ENCODE peak calls at places on chromosomes 1 and 21, in nine cellular contexts. One of them, this sample, is unnamed.

GRCh38 chr21:44377922-44378645 is 24.7 kb downstream of the TRPM2 start:
- DNase-seq in psoas muscle: peak; percentile 35
- DNase-seq in OCI-LY7: no peak
- DNase-seq in mucosa of descending colon: no peak
- DNase-seq in CD14-positive monocyte: no peak
- DNase-seq in endodermal cell: peak; percentile 39
- DNase-seq in Calu3: no peak
- DNase-seq in left ventricle myocardium inferior: no peak
- DNase-seq in transverse colon: no peak
- DNase-seq in this sample: no peak

GRCh38 chr1:181104790-181105133 is 16.3 kb downstream of the IER5 start:
- DNase-seq in psoas muscle: peak; percentile 72
- DNase-seq in OCI-LY7: peak; percentile 51
- DNase-seq in mucosa of descending colon: no peak
- DNase-seq in CD14-positive monocyte: peak; percentile 63
- DNase-seq in endodermal cell: peak; percentile 89
- DNase-seq in Calu3: peak; percentile 55
- DNase-seq in left ventricle myocardium inferior: no peak
- DNase-seq in transverse colon: peak; percentile 37
- DNase-seq in this sample: no peak

GRCh38 chr1:156106624-156107488 is 7.7 kb upstream of the LMNA start:
- DNase-seq in psoas muscle: no peak
- DNase-seq in OCI-LY7: no peak
- DNase-seq in mucosa of descending colon: no peak
- DNase-seq in CD14-positive monocyte: no peak
- DNase-seq in endodermal cell: peak; percentile 95
- DNase-seq in Calu3: no peak
- DNase-seq in left ventricle myocardium inferior: no peak
- DNase-seq in transverse colon: no peak
- DNase-seq in this sample: no peak

GRCh38 chr1:26225033-26225831 is 8.8 kb upstream of the CEP85 start:
- DNase-seq in psoas muscle: peak; percentile 85
- DNase-seq in OCI-LY7: no peak
- DNase-seq in mucosa of descending colon: peak; percentile 82
- DNase-seq in CD14-positive monocyte: peak; percentile 61
- DNase-seq in endodermal cell: peak; percentile 98
- DNase-seq in Calu3: peak; percentile 55
- DNase-seq in left ventricle myocardium inferior: peak; percentile 73
- DNase-seq in transverse colon: peak; percentile 78
- DNase-seq in this sample: no peak

GRCh38 chr1:210257698-210258395 is 25.3 kb downstream of the SERTAD4 start:
- DNase-seq in psoas muscle: no peak
- DNase-seq in OCI-LY7: no peak
- DNase-seq in mucosa of descending colon: no peak
- DNase-seq in CD14-positive monocyte: no peak
- DNase-seq in endodermal cell: no peak
- DNase-seq in Calu3: no peak
- DNase-seq in left ventricle myocardium inferior: no peak
- DNase-seq in transverse colon: no peak
- DNase-seq in this sample: no peak

GRCh38 chr1:244836598-244836997 is 1.1 kb downstream of the COX20 start:
- DNase-seq in psoas muscle: no peak
- DNase-seq in OCI-LY7: no peak
- DNase-seq in mucosa of descending colon: no peak
- DNase-seq in CD14-positive monocyte: no peak
- DNase-seq in endodermal cell: no peak
- DNase-seq in Calu3: no peak
- DNase-seq in left ventricle myocardium inferior: no peak
- DNase-seq in transverse colon: no peak
- DNase-seq in this sample: no peak

GRCh38 chr1:108704501-108704900 is 8.2 kb upstream of the FNDC7 start:
- DNase-seq in psoas muscle: no peak
- DNase-seq in OCI-LY7: no peak
- DNase-seq in mucosa of descending colon: no peak
- DNase-seq in CD14-positive monocyte: no peak
- DNase-seq in endodermal cell: no peak
- DNase-seq in Calu3: peak; percentile 15
- DNase-seq in left ventricle myocardium inferior: no peak
- DNase-seq in transverse colon: no peak
- DNase-seq in this sample: peak; percentile 48

GRCh38 chr1:111275079-111275478 is 15.6 kb upstream of the CHIA start:
- DNase-seq in psoas muscle: peak; percentile 75
- DNase-seq in OCI-LY7: no peak
- DNase-seq in mucosa of descending colon: peak; percentile 54
- DNase-seq in CD14-positive monocyte: no peak
- DNase-seq in endodermal cell: no peak
- DNase-seq in Calu3: no peak
- DNase-seq in left ventricle myocardium inferior: peak; percentile 71
- DNase-seq in transverse colon: peak; percentile 9
- DNase-seq in this sample: peak; percentile 77

GRCh38 chr1:111729271-111729921 is 9.8 kb downstream of the INKA2 start:
- DNase-seq in psoas muscle: peak; percentile 76
- DNase-seq in OCI-LY7: no peak
- DNase-seq in mucosa of descending colon: no peak
- DNase-seq in CD14-positive monocyte: no peak
- DNase-seq in endodermal cell: no peak
- DNase-seq in Calu3: no peak
- DNase-seq in left ventricle myocardium inferior: peak; percentile 70
- DNase-seq in transverse colon: no peak
- DNase-seq in this sample: no peak

GRCh38 chr1:160332516-160332915 is 10.5 kb downstream of the COPA start:
- DNase-seq in psoas muscle: no peak
- DNase-seq in OCI-LY7: no peak
- DNase-seq in mucosa of descending colon: no peak
- DNase-seq in CD14-positive monocyte: no peak
- DNase-seq in endodermal cell: no peak
- DNase-seq in Calu3: no peak
- DNase-seq in left ventricle myocardium inferior: no peak
- DNase-seq in transverse colon: no peak
- DNase-seq in this sample: no peak

GRCh38 chr1:147494998-147495580 is 46.2 kb upstream of the BCL9 start:
- DNase-seq in psoas muscle: peak; percentile 78
- DNase-seq in OCI-LY7: peak; percentile 85
- DNase-seq in mucosa of descending colon: no peak
- DNase-seq in CD14-positive monocyte: peak; percentile 47
- DNase-seq in endodermal cell: peak; percentile 88
- DNase-seq in Calu3: peak; percentile 78
- DNase-seq in left ventricle myocardium inferior: peak; percentile 56
- DNase-seq in transverse colon: peak; percentile 69
- DNase-seq in this sample: no peak

GRCh38 chr1:147496044-147496443 is 45.3 kb upstream of the BCL9 start:
- DNase-seq in psoas muscle: no peak
- DNase-seq in OCI-LY7: no peak
- DNase-seq in mucosa of descending colon: no peak
- DNase-seq in CD14-positive monocyte: no peak
- DNase-seq in endodermal cell: no peak
- DNase-seq in Calu3: no peak
- DNase-seq in left ventricle myocardium inferior: no peak
- DNase-seq in transverse colon: no peak
- DNase-seq in this sample: no peak

GRCh38 chr1:147497826-147498225 is 43.5 kb upstream of the BCL9 start:
- DNase-seq in psoas muscle: no peak
- DNase-seq in OCI-LY7: peak; percentile 8
- DNase-seq in mucosa of descending colon: no peak
- DNase-seq in CD14-positive monocyte: no peak
- DNase-seq in endodermal cell: no peak
- DNase-seq in Calu3: no peak
- DNase-seq in left ventricle myocardium inferior: no peak
- DNase-seq in transverse colon: no peak
- DNase-seq in this sample: no peak

GRCh38 chr1:147493349-147493748 is 48.0 kb upstream of the BCL9 start:
- DNase-seq in psoas muscle: no peak
- DNase-seq in OCI-LY7: no peak
- DNase-seq in mucosa of descending colon: no peak
- DNase-seq in CD14-positive monocyte: no peak
- DNase-seq in endodermal cell: no peak
- DNase-seq in Calu3: no peak
- DNase-seq in left ventricle myocardium inferior: no peak
- DNase-seq in transverse colon: no peak
- DNase-seq in this sample: no peak

DNA sequence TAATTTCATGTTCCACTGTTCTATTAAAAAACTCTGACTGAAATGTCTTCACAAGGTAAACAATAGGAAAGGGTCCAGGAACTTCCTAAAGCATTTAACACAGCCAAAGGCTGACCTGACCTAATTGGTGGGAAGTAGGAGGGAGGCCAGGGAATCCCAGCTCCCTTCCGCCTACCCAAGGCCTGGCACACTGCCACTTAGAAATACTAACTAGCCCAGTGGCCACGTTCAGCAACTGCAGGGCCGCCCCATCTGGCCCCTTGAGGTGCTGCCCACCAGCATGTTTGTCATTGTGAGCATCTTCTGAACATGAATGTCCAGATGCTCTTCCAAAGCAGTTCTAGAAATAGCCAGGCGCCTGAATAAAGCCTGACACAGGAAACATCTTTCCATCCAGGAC is 44.7 kb upstream of the BCL9 start:
- DNase-seq in psoas muscle: peak; percentile 56
- DNase-seq in OCI-LY7: peak; percentile 8
- DNase-seq in mucosa of descending colon: no peak
- DNase-seq in CD14-positive monocyte: no peak
- DNase-seq in endodermal cell: peak; percentile 70
- DNase-seq in Calu3: peak; percentile 62
- DNase-seq in left ventricle myocardium inferior: peak; percentile 33
- DNase-seq in transverse colon: peak; percentile 11
- DNase-seq in this sample: no peak
- TF ChIP-seq CTCF in psoas muscle: peak; percentile 51
- TF ChIP-seq CTCF in OCI-LY7: peak; percentile 40
- TF ChIP-seq CTCF in mucosa of descending colon: no peak
- TF ChIP-seq CTCF in CD14-positive monocyte: no peak
- TF ChIP-seq CTCF in endodermal cell: peak; percentile 66
- TF ChIP-seq CTCF in Calu3: peak; percentile 32
- TF ChIP-seq CTCF in left ventricle myocardium inferior: peak; percentile 64
- TF ChIP-seq CTCF in transverse colon: peak; percentile 34
- TF ChIP-seq CTCF in this sample: peak; percentile 58

GRCh38 chr21:37074195-37074510 is 1.1 kb downstream of the TTC3 start:
- DNase-seq in psoas muscle: no peak
- DNase-seq in OCI-LY7: no peak
- DNase-seq in mucosa of descending colon: no peak
- DNase-seq in CD14-positive monocyte: no peak
- DNase-seq in endodermal cell: peak; percentile 51
- DNase-seq in Calu3: no peak
- DNase-seq in left ventricle myocardium inferior: no peak
- DNase-seq in transverse colon: no peak
- DNase-seq in this sample: no peak

GRCh38 chr21:37072988-37073416 is at the start of the genes PIGP and TTC3:
- DNase-seq in psoas muscle: peak; percentile 97
- DNase-seq in OCI-LY7: peak; percentile 93
- DNase-seq in mucosa of descending colon: peak; percentile 95
- DNase-seq in CD14-positive monocyte: peak; percentile 91
- DNase-seq in endodermal cell: peak; percentile 97
- DNase-seq in Calu3: peak; percentile 95
- DNase-seq in left ventricle myocardium inferior: peak; percentile 96
- DNase-seq in transverse colon: peak; percentile 95
- DNase-seq in this sample: peak; percentile 74

GRCh38 chr21:37074546-37074945 is 1.5 kb downstream of the TTC3 start:
- DNase-seq in psoas muscle: no peak
- DNase-seq in OCI-LY7: no peak
- DNase-seq in mucosa of descending colon: no peak
- DNase-seq in CD14-positive monocyte: no peak
- DNase-seq in endodermal cell: no peak
- DNase-seq in Calu3: no peak
- DNase-seq in left ventricle myocardium inferior: no peak
- DNase-seq in transverse colon: no peak
- DNase-seq in this sample: no peak

GRCh38 chr21:37072239-37072987 is 458 bp downstream of the PIGP start:
- DNase-seq in psoas muscle: no peak
- DNase-seq in OCI-LY7: no peak
- DNase-seq in mucosa of descending colon: no peak
- DNase-seq in CD14-positive monocyte: peak; percentile 69
- DNase-seq in endodermal cell: no peak
- DNase-seq in Calu3: peak; percentile 65
- DNase-seq in left ventricle myocardium inferior: peak; percentile 85
- DNase-seq in transverse colon: peak; percentile 11
- DNase-seq in this sample: peak; percentile 18

DNA sequence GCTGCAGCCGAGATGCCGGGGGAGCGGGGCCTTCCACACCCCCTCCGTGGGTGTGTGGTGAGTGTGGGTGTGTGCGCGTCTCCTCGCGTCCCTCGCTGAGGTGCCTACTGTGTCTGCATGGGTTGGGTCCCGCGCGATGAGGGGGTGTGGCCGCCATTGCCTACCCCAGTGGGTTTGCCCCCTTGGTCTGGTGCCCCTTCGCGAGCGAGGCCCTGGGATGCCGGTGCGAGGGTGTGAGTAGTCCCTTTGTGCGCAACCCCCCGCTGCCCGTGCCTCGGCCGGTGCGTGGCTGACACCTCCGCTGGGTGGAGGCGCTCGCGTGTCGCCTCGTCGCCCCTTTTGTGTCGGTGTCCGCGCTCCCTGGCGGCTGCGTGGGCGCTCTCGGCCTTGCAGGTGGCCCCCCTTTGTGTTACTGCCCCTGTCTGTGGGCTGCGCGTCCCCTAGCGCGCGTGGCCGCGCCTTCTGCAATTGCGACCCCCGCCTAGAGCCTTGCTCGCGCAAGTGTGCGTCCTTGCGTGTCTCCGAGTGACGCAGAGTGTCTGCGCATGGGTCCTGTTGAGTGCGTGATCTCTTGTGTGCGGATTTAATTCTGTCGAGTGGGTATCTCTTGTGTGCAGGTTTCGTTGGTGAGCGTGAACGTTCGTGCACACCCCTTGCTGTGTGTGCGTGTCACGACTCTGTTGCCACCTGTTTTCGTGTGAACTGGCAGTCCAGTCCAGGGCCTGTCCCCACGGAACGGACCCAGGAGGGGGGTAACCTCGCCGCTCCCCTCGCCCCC is 552 bp downstream of the TTC3 start:
- DNase-seq in psoas muscle: no peak
- DNase-seq in OCI-LY7: peak; percentile 52
- DNase-seq in mucosa of descending colon: peak; percentile 83
- DNase-seq in CD14-positive monocyte: peak; percentile 56
- DNase-seq in endodermal cell: no peak
- DNase-seq in Calu3: peak; percentile 20
- DNase-seq in left ventricle myocardium inferior: peak; percentile 53
- DNase-seq in transverse colon: peak; percentile 70
- DNase-seq in this sample: no peak
- TF ChIP-seq CTCF in psoas muscle: no peak
- TF ChIP-seq CTCF in OCI-LY7: peak; percentile 38
- TF ChIP-seq CTCF in mucosa of descending colon: no peak
- TF ChIP-seq CTCF in CD14-positive monocyte: peak; percentile 28
- TF ChIP-seq CTCF in endodermal cell: no peak
- TF ChIP-seq CTCF in Calu3: no peak
- TF ChIP-seq CTCF in left ventricle myocardium inferior: peak; percentile 17
- TF ChIP-seq CTCF in transverse colon: no peak
- TF ChIP-seq CTCF in this sample: peak; percentile 33

GRCh38 chr21:30468912-30469812 is 11.0 kb downstream of the KRTAP19-1 start:
- DNase-seq in psoas muscle: no peak
- DNase-seq in OCI-LY7: no peak
- DNase-seq in mucosa of descending colon: no peak
- DNase-seq in CD14-positive monocyte: no peak
- DNase-seq in endodermal cell: no peak
- DNase-seq in Calu3: no peak
- DNase-seq in left ventricle myocardium inferior: no peak
- DNase-seq in transverse colon: no peak
- DNase-seq in this sample: no peak

GRCh38 chr21:30463713-30464112 is 16.5 kb downstream of the KRTAP19-1 start:
- DNase-seq in psoas muscle: no peak
- DNase-seq in OCI-LY7: peak; percentile 6
- DNase-seq in mucosa of descending colon: no peak
- DNase-seq in CD14-positive monocyte: no peak
- DNase-seq in endodermal cell: peak; percentile 48
- DNase-seq in Calu3: no peak
- DNase-seq in left ventricle myocardium inferior: no peak
- DNase-seq in transverse colon: no peak
- DNase-seq in this sample: no peak
- TF ChIP-seq CTCF in psoas muscle: no peak
- TF ChIP-seq CTCF in OCI-LY7: peak; percentile 73
- TF ChIP-seq CTCF in mucosa of descending colon: no peak
- TF ChIP-seq CTCF in CD14-positive monocyte: peak; percentile 17
- TF ChIP-seq CTCF in endodermal cell: peak; percentile 83
- TF ChIP-seq CTCF in Calu3: no peak
- TF ChIP-seq CTCF in left ventricle myocardium inferior: peak; percentile 9
- TF ChIP-seq CTCF in transverse colon: peak; percentile 22
- TF ChIP-seq CTCF in this sample: no peak

GRCh38 chr1:230149751-230150584 is 82.9 kb downstream of the GALNT2 start:
- DNase-seq in psoas muscle: no peak
- DNase-seq in OCI-LY7: peak; percentile 82
- DNase-seq in mucosa of descending colon: no peak
- DNase-seq in CD14-positive monocyte: peak; percentile 65
- DNase-seq in endodermal cell: no peak
- DNase-seq in Calu3: no peak
- DNase-seq in left ventricle myocardium inferior: no peak
- DNase-seq in transverse colon: no peak
- DNase-seq in this sample: no peak
- TF ChIP-seq CTCF in psoas muscle: no peak
- TF ChIP-seq CTCF in OCI-LY7: peak; percentile 41
- TF ChIP-seq CTCF in mucosa of descending colon: no peak
- TF ChIP-seq CTCF in CD14-positive monocyte: no peak
- TF ChIP-seq CTCF in endodermal cell: no peak
- TF ChIP-seq CTCF in Calu3: no peak
- TF ChIP-seq CTCF in left ventricle myocardium inferior: no peak
- TF ChIP-seq CTCF in transverse colon: no peak
- TF ChIP-seq CTCF in this sample: no peak

This sample was measured in BJ.